ENCODE peak calls at places on chromosomes 2 and 18, in seven cellular contexts. T is cardiac fibroblast, S is fibroblast of mammary gland, W is AG09309, R is AG04450, Q is colonic mucosa, J is ovary. C is an unnamed sample.

GRCh38 chr2:238462782-238463396 is 36.2 kb downstream of the ASB1 start:
- DNase-seq in T (peak), S (peak), W (no peak), R (peak), Q (no peak), J (no peak), C (peak)

GRCh38 chr2:227411320-227411989 is 23.7 kb upstream of the SCYGR1 start:
- DNase-seq in T (peak), S (peak), W (no peak), R (no peak), Q (no peak), J (no peak), C (peak)

GRCh38 chr2:48567671-48568070 is 37.7 kb downstream of the STON1 start:
- DNase-seq in T (peak), S (no peak), W (no peak), R (no peak), Q (no peak), J (no peak), C (no peak)

GRCh38 chr18:58691256-58691655 is 20.0 kb downstream of the MALT1 start:
- DNase-seq in T (no peak), S (no peak), W (no peak), R (no peak), Q (no peak), J (no peak), C (no peak)

GRCh38 chr2:231709636-231709980 is 1.3 kb downstream of the PTMA start:
- DNase-seq in T (peak), S (peak), W (no peak), R (no peak), Q (peak), J (no peak), C (peak)

GRCh38 chr2:122000556-122001340 is 245.3 kb downstream of the TSN start:
- DNase-seq in T (no peak), S (no peak), W (no peak), R (no peak), Q (no peak), J (no peak), C (no peak)

GRCh38 chr2:233713262-233713615 is 532 bp downstream of the UGT1A5 start:
- DNase-seq in T (no peak), S (no peak), W (no peak), R (no peak), Q (no peak), J (no peak), C (no peak)

GRCh38 chr2:209091026-209091425 is 332.8 kb upstream of the MAP2 start:
- DNase-seq in T (no peak), S (no peak), W (no peak), R (no peak), Q (no peak), J (no peak), C (no peak)

GRCh38 chr2:75547345-75548035 is 13.2 kb downstream of the EVA1A start:
- DNase-seq in T (peak), S (peak), W (peak), R (peak), Q (no peak), J (no peak), C (no peak)

GRCh38 chr2:12766421-12766879 is 49.7 kb downstream of the TRIB2 start:
- DNase-seq in T (peak), S (peak), W (no peak), R (no peak), Q (no peak), J (no peak), C (no peak)

GRCh38 chr2:191045141-191045540 is 31.2 kb upstream of the STAT1 start:
- DNase-seq in T (no peak), S (no peak), W (no peak), R (no peak), Q (no peak), J (no peak), C (no peak)

GRCh38 chr2:102046135-102046901 is 54.6 kb downstream of the IL1R2 start:
- DNase-seq in T (no peak), S (no peak), W (no peak), R (no peak), Q (no peak), J (no peak), C (no peak)

GRCh38 chr2:138615257-138615656 is 113.7 kb downstream of the SPOPL start:
- DNase-seq in T (peak), S (peak), W (no peak), R (peak), Q (no peak), J (no peak), C (peak)

GRCh38 chr2:190583507-190584337 is 49.2 kb upstream of the NEMP2 start:
- DNase-seq in T (peak), S (peak), W (no peak), R (no peak), Q (peak), J (no peak), C (peak)

GRCh38 chr2:191797937-191798873 is 48.7 kb downstream of the CAVIN2 start:
- DNase-seq in T (no peak), S (no peak), W (no peak), R (no peak), Q (no peak), J (no peak), C (no peak)

GRCh38 chr2:235594964-235595363 is 101.1 kb downstream of the AGAP1 start:
- DNase-seq in T (no peak), S (no peak), W (no peak), R (no peak), Q (no peak), J (no peak), C (no peak)

GRCh38 chr18:11258014-11258413 is 108.6 kb upstream of the PIEZO2 start:
- DNase-seq in T (no peak), S (no peak), W (no peak), R (no peak), Q (no peak), J (no peak), C (no peak)

DNA sequence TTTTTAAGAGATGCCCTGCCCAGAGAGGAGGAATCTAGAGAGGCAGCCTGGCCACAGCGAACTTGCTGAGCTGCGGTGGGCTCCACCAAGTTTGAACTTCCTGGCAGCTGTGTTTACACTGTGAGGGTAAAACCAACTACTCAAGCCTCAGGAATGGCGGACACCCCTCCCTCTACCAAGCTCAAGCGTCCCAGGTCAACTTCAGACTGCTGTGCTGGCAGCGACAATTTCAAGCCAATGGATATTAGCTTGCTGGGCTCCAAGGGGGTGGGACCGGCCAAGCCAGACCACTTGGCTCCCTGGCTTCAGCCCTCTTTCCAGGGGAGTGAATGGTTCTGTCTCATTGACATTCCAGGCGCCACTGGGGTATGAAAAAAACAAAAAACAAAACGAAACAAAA is 289.4 kb downstream of the KCNS3 start:
- DNase-seq in T (no peak), S (no peak), W (no peak), R (no peak), Q (no peak), J (no peak), C (no peak)
- H3K4me3 ChIP-seq in T (no peak), S (no peak), W (no peak), R (no peak), Q (no peak), J (no peak), C (no peak)

GRCh38 chr2:126673215-126673614 is 17.3 kb downstream of the GYPC start:
- DNase-seq in T (no peak), S (no peak), W (no peak), R (no peak), Q (no peak), J (no peak), C (no peak)
- TF ChIP-seq CTCF in T (no peak), S (no peak), W (no peak), R (no peak), Q (no peak), J (no peak), C (no peak)

DNA sequence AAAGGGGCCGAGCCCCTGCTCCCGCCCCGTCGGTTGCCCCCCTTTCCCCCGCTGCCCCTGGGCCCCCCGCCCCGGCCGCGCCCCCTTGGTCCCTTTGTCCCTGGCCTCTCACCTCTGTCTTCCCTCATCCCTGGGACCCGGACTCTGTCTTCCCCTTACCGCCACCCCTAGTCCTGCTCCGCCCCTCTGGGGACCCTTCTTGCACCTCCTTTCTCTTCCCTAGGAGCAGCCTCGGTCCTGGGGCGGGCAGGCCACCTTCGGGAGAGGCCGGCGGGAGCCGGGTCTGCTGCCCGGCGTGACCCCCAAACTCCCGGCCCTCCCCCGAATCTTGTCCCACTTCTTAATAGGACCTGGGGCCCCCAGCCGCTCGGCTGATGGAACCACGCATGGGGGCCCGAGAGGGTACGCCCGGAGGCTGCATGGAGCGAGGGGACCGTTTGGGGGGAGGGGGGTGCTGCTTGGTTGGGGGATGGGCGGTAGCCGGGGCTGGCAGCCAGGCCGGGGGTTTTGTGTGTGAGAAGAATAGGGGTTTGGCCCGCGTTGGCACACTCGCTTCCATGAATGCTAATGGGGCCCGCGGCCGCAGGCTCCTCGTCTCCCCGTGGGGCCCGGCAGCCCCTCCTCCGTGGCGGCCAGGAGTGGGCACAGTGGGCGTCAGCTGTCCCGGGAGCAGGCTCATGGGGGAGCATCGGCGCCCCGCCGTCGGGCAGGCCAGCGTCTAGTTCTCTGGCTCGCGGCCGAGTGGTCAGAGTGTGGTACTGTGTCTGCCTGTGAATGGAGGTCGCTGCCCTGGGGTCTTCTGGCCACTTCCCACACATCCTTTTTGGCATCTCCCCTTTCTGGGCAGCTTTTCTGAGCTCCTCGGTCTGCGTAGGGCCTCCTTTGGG is 951 bp downstream of the GAREM2 start:
- DNase-seq in T (no peak), S (no peak), W (no peak), R (no peak), Q (no peak), J (no peak), C (no peak)
- H3K4me3 ChIP-seq in T (no peak), S (no peak), W (no peak), R (no peak), Q (peak), J (peak), C (no peak)

GRCh38 chr2:37344453-37345361 is at the start of gene QPCT:
- DNase-seq in T (peak), S (peak), W (no peak), R (no peak), Q (peak), J (peak), C (peak)

GRCh38 chr2:37342636-37343211 is 1.7 kb upstream of the QPCT start:
- DNase-seq in T (peak), S (no peak), W (no peak), R (no peak), Q (no peak), J (no peak), C (no peak)

GRCh38 chr2:37348155-37348554 is 3.7 kb downstream of the QPCT start:
- DNase-seq in T (no peak), S (no peak), W (no peak), R (no peak), Q (no peak), J (no peak), C (no peak)

GRCh38 chr2:37340637-37341036 is 3.8 kb upstream of the QPCT start:
- DNase-seq in T (no peak), S (no peak), W (no peak), R (no peak), Q (no peak), J (no peak), C (no peak)

DNA sequence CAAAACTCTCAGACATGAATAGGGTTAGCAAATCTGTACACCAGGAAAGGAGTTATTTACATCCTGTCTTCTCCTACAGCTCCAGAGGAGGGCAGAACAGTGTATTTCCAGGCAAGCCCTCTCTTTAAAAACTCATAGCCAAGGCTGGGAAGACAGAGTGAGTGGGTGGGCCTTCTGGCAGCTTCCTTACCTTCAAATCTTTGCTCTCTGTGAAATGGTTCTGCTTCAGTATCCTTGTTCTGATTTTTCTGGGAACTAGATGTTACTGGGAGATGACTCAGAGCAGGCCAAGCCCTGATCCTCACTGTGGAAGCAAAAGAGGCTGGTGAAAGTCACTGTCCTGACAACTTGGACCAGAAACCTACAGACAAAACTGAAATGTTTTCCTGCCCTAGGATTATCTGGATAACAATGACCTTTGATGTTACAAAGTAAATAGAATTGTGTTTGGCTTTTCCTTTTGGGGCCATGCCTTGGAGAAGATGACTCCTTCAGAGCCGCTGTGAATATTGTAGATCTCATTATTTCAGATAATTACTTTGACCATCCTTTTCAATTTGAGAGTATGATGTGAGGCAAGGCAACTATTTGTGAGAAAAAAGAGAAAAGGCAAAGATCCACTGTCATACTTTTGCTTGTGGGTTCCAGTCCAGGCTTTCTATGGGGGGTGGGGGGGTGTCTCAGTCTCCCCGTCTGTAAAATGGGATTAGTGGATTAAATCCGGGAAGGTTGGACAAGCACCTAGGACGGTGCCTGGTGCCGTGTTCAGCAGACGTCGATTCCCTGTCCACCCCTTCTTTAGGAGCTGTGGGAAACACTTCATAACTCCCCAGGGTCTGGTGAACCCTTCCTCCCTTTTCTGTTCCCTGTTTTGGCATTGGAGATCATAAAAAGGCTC is 644 bp upstream of the QPCT start:
- DNase-seq in T (peak), S (peak), W (peak), R (no peak), Q (no peak), J (no peak), C (no peak)
- TF ChIP-seq CTCF in T (peak), S (peak), W (peak), R (peak), Q (no peak), J (no peak), C (no peak)

DNA sequence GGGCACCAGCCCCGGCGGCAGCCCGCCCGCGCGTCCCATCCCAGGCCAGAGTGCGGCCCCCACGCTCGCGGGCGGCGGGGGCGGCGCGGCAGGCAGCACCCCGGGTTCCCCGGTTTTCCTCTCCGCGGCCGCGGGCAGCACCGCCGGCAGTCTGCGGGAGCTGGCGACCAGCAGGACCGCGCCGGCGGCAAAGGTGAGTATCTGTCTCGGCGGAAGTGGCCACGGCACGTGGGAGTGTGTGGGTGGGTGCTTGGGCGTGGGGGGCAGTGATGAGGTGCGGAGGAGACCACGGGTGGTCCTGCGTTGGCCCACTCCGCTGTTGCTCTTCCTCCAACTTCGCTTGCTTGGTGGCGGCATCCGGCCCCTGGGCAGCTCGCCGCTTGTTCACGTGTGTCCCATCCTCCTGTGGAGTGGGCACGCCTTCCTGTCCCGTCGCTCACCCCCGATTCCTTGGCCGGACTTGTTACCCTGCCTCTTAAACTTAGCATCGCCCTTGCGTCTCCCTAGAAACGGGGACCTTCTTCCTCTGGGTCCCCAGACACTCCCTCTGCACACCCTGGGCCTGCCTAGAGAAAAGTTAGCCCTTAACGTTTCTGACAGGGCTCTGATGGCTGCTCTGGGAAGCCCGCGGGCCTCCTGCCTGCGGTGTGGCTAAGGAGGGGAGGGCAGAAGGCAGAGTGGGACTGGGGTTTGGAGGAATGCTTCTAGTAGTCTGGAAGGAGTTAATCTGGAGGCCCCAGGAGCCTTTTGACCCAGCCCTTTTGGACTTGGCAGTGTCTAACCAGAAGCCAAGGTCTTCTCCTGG is 1.1 kb downstream of the SH3RF3 start:
- DNase-seq in T (peak), S (peak), W (no peak), R (no peak), Q (no peak), J (peak), C (peak)
- H3K4me3 ChIP-seq in T (peak), S (peak), W (peak), R (peak), Q (peak), J (peak), C (peak)

GRCh38 chr2:134988994-134989605 is 58.1 kb downstream of the MAP3K19 start:
- DNase-seq in T (peak), S (peak), W (peak), R (peak), Q (no peak), J (no peak), C (peak)
- TF ChIP-seq CTCF in T (peak), S (peak), W (peak), R (peak), Q (peak), J (no peak), C (peak)

GRCh38 chr2:218832081-218832480 is 478 bp upstream of the PRKAG3 start:
- DNase-seq in T (no peak), S (peak), W (no peak), R (no peak), Q (no peak), J (no peak), C (no peak)
- H3K4me3 ChIP-seq in T (no peak), S (no peak), W (no peak), R (no peak), Q (no peak), J (no peak), C (no peak)

C was measured in GM12865.